ENCODE peak calls at places on chromosomes 4 and X, in nine cellular contexts. U, C, D, Q, M, O, G, F and E are unnamed samples.
A peak's percentile ranks its signal among the peaks of the same experiment; 100 is the strongest.

GRCh38 chr4:129335263-129335662 is 239.3 kb downstream of the C4orf33 start:
- DNase-seq in D (no peak), Q (peak; percentile 44), U (no peak), O (peak; percentile 59), F (no peak), C (no peak), G (no peak), M (no peak), E (no peak)

GRCh38 chr4:1194028-1194900 is 21.9 kb upstream of the SPON2 start:
- DNase-seq in F (no peak), U (no peak), C (peak; percentile 36), M (no peak), Q (peak; percentile 60), O (peak; percentile 49), D (peak; percentile 81), G (no peak), E (no peak)

GRCh38 chrX:37350034-37350365 is 836 bp downstream of the PRRG1 start:
- DNase-seq in M (no peak), Q (no peak), O (peak; percentile 39), G (no peak), U (no peak), F (no peak), C (no peak), D (no peak), E (no peak)

GRCh38 chrX:49192722-49193328 is 6.7 kb upstream of the PRICKLE3 start:
- DNase-seq in Q (peak; percentile 30), D (no peak), C (peak; percentile 49), O (peak; percentile 14), M (no peak), F (no peak), G (peak; percentile 34), U (no peak), E (no peak)

GRCh38 chr4:80362578-80363181 is 27.1 kb downstream of the CFAP299 start:
- DNase-seq in U (no peak), D (no peak), F (no peak), O (peak; percentile 10), Q (peak; percentile 59), M (peak; percentile 17), C (peak; percentile 68), G (peak; percentile 51), E (no peak)

GRCh38 chr4:142698541-142698940 is 147.6 kb downstream of the INPP4B start:
- DNase-seq in C (no peak), M (no peak), O (no peak), G (no peak), D (no peak), F (no peak), Q (no peak), U (no peak), E (no peak)

GRCh38 chrX:12975670-12975965 is 708 bp downstream of the TMSB4X start:
- DNase-seq in C (no peak), O (no peak), G (no peak), U (no peak), Q (no peak), D (no peak), M (no peak), F (no peak), E (no peak)

GRCh38 chr4:109588176-109588575 is 28.1 kb downstream of the MCUB start:
- DNase-seq in F (no peak), Q (no peak), D (no peak), C (no peak), G (no peak), U (no peak), M (no peak), O (no peak), E (no peak)

GRCh38 chr4:1029957-1030520 is 18.6 kb downstream of the FGFRL1 start:
- DNase-seq in M (no peak), D (no peak), Q (no peak), O (peak; percentile 17), U (no peak), C (peak; percentile 65), G (no peak), F (no peak), E (no peak)

GRCh38 chr4:52100062-52100461 is 49.0 kb downstream of the SPATA18 start:
- DNase-seq in U (no peak), M (no peak), G (no peak), D (no peak), O (no peak), Q (no peak), C (no peak), F (no peak), E (no peak)

GRCh38 chr4:167934216-167934615 is 158.1 kb upstream of the ANXA10 start:
- DNase-seq in D (no peak), C (no peak), G (no peak), Q (no peak), U (no peak), O (no peak), M (no peak), F (no peak), E (no peak)

GRCh38 chr4:53863163-53863562 is 201.2 kb downstream of the CHIC2 start:
- DNase-seq in F (no peak), C (no peak), Q (no peak), M (no peak), G (no peak), U (no peak), D (no peak), O (no peak), E (no peak)

GRCh38 chr4:67700119-67700873 is 659 bp downstream of the UBA6 start:
- DNase-seq in D (no peak), C (no peak), U (peak; percentile 38), O (peak; percentile 47), G (peak; percentile 43), Q (no peak), M (no peak), F (no peak), E (no peak)

GRCh38 chr4:24701683-24702082 is 93.7 kb upstream of the SOD3 start:
- DNase-seq in D (no peak), G (no peak), U (no peak), C (no peak), Q (peak; percentile 46), O (no peak), M (no peak), F (no peak), E (no peak)

GRCh38 chr4:90950385-90950841 is 823.2 kb downstream of the CCSER1 start:
- DNase-seq in F (no peak), C (no peak), G (no peak), O (no peak), M (no peak), D (no peak), U (no peak), Q (no peak), E (no peak)

GRCh38 chrX:38170556-38170955 is 50.1 kb downstream of the SRPX start:
- DNase-seq in Q (no peak), C (no peak), M (no peak), F (no peak), G (no peak), O (no peak), U (no peak), D (no peak), E (no peak)

GRCh38 chrX:26100421-26100920 is 37.7 kb upstream of the MAGEB18 start:
- DNase-seq in Q (no peak), F (no peak), G (no peak), O (no peak), C (no peak), D (no peak), M (no peak), U (no peak), E (no peak)

GRCh38 chr4:79498282-79498681 is 90.3 kb upstream of the GK2 start:
- DNase-seq in O (no peak), D (no peak), U (no peak), M (no peak), Q (no peak), G (no peak), F (no peak), C (no peak), E (no peak)

GRCh38 chr4:76897522-76898384 is at the start of gene SOWAHB:
- DNase-seq in U (peak; percentile 86), G (peak; percentile 18), C (peak; percentile 74), D (peak; percentile 74), O (peak; percentile 15), F (peak; percentile 70), M (peak; percentile 19), Q (no peak), E (no peak)

GRCh38 chr4:69098470-69098869 is 2.2 kb downstream of the UGT2B7 start:
- DNase-seq in C (no peak), U (no peak), F (no peak), G (no peak), D (no peak), Q (no peak), O (no peak), M (no peak), E (no peak)

GRCh38 chr4:153209410-153209809 is 5.2 kb downstream of the TRIM2 start:
- DNase-seq in F (no peak), D (no peak), C (no peak), U (peak; percentile 48), O (no peak), Q (no peak), G (no peak), M (no peak), E (no peak)

GRCh38 chrX:4550018-4550417 is 836.6 kb upstream of the PRKX start:
- DNase-seq in F (no peak), M (no peak), O (peak; percentile 42), U (no peak), C (peak; percentile 13), Q (no peak), G (no peak), D (no peak), E (peak; percentile 15)

GRCh38 chr4:85724801-85725548 is 250.0 kb downstream of the ARHGAP24 start:
- DNase-seq in M (no peak), C (no peak), O (no peak), Q (no peak), U (no peak), G (no peak), F (no peak), D (no peak), E (no peak)

GRCh38 chr4:80183196-80184052 is 13.9 kb upstream of the PRDM8 start:
- DNase-seq in D (no peak), Q (peak; percentile 37), O (peak; percentile 75), F (no peak), U (no peak), M (peak; percentile 28), G (no peak), C (no peak), E (peak; percentile 65)

GRCh38 chrX:99001286-99001685 is 1408.8 kb downstream of the PCDH19 start:
- DNase-seq in C (no peak), M (no peak), U (no peak), D (no peak), Q (no peak), F (no peak), O (no peak), G (no peak), E (no peak)

GRCh38 chr4:31068257-31069075 is 348.3 kb downstream of the PCDH7 start:
- DNase-seq in M (no peak), D (no peak), Q (no peak), U (no peak), O (no peak), C (no peak), F (no peak), G (no peak), E (no peak)

GRCh38 chrX:11787564-11787963 is 29.5 kb downstream of the MSL3 start:
- DNase-seq in M (peak; percentile 65), O (peak; percentile 24), G (peak; percentile 68), U (peak; percentile 50), F (peak; percentile 39), C (peak; percentile 85), Q (peak; percentile 81), D (no peak), E (no peak)

GRCh38 chrX:107736781-107737531 is 38.6 kb downstream of the TSC22D3 start:
- DNase-seq in O (no peak), U (no peak), M (no peak), D (no peak), G (no peak), F (no peak), C (peak; percentile 32), Q (no peak), E (no peak)

GRCh38 chr4:89301003-89301402 is 6.6 kb downstream of the GPRIN3 start:
- DNase-seq in D (no peak), Q (no peak), F (no peak), M (no peak), O (no peak), G (no peak), C (no peak), U (no peak), E (no peak)

GRCh38 chr4:183721207-183722081 is 62.4 kb downstream of the TRAPPC11 start:
- DNase-seq in F (no peak), G (peak; percentile 60), M (peak; percentile 8), Q (peak; percentile 26), D (no peak), O (no peak), U (peak; percentile 74), C (peak; percentile 41), E (peak; percentile 16)

GRCh38 chr4:129355031-129355430 is 259.1 kb downstream of the C4orf33 start:
- DNase-seq in G (no peak), C (no peak), Q (no peak), D (no peak), M (no peak), F (no peak), O (no peak), U (no peak), E (no peak)